ENCODE peak calls at places on chromosomes 16 and 17, in ten cellular contexts. E is body of pancreas, P is GM13977, A is ascending aorta, C is AG10803, B is epithelial cell of proximal tubule, T is PC-3, F is lower leg skin, Q is GM23338, X is gastrocnemius medialis. O is an unnamed sample.

GRCh38 chr16:65406076-65406475 is 284.2 kb upstream of the CDH11 start:
- DNase-seq in C (peak), T (no peak), E (no peak), F (no peak), P (no peak), Q (no peak), B (no peak), A (no peak), X (no peak), O (no peak)

GRCh38 chr17:7835818-7836595 is 2.0 kb downstream of the KDM6B start:
- DNase-seq in F (no peak), B (no peak), Q (peak), C (peak), E (peak), A (no peak), T (peak), P (peak), X (peak), O (no peak)

GRCh38 chr16:53257001-53257400 is 177.3 kb upstream of the RBL2 start:
- DNase-seq in E (no peak), B (no peak), A (no peak), X (no peak), C (peak), Q (peak), T (peak), P (no peak), F (no peak), O (no peak)

GRCh38 chr16:68711421-68712139 is 25.5 kb upstream of the CDH1 start:
- DNase-seq in X (no peak), E (no peak), P (no peak), F (no peak), Q (no peak), T (no peak), A (no peak), B (no peak), C (no peak), O (no peak)

GRCh38 chr17:8073627-8074485 is 13.7 kb downstream of the ALOX12B start:
- DNase-seq in P (peak), A (no peak), C (peak), T (peak), F (peak), Q (peak), X (peak), B (no peak), E (peak), O (peak)

GRCh38 chr17:2087597-2088211 is 32.8 kb downstream of the HIC1 start:
- DNase-seq in P (peak), T (no peak), B (no peak), Q (no peak), F (no peak), X (no peak), A (no peak), E (no peak), C (no peak), O (peak)

GRCh38 chr17:1644493-1645206 is 882 bp downstream of the SCARF1 start:
- DNase-seq in B (no peak), C (peak), T (peak), Q (no peak), F (no peak), P (peak), A (no peak), E (no peak), X (no peak), O (no peak)

GRCh38 chr17:42051013-42051400 is 606 bp upstream of the C17orf113 start:
- DNase-seq in Q (no peak), E (no peak), T (no peak), P (no peak), B (no peak), A (no peak), C (no peak), X (no peak), F (no peak), O (no peak)

GRCh38 chr16:27127293-27127692 is 60.6 kb downstream of the C16orf82 start:
- DNase-seq in A (no peak), T (no peak), P (no peak), E (no peak), C (peak), B (no peak), Q (no peak), F (no peak), X (no peak), O (no peak)

GRCh38 chr16:83733301-83733700 is 74.5 kb upstream of the HSBP1 start:
- DNase-seq in C (no peak), E (peak), X (no peak), B (no peak), A (no peak), T (no peak), P (no peak), F (no peak), Q (no peak), O (no peak)

GRCh38 chr16:59859606-59860402 is 1125.7 kb upstream of the GOT2 start:
- DNase-seq in P (no peak), E (no peak), F (no peak), C (peak), Q (no peak), X (no peak), T (no peak), B (no peak), A (no peak), O (no peak)

GRCh38 chr17:4497101-4497824 is 1.4 kb upstream of the SPNS2 start:
- DNase-seq in B (peak), F (no peak), A (peak), E (no peak), X (no peak), T (peak), P (peak), C (peak), Q (no peak), O (peak)

GRCh38 chr17:66829883-66830282 is 5.0 kb upstream of the CACNG5 start:
- DNase-seq in B (no peak), E (no peak), F (no peak), X (no peak), Q (peak), T (no peak), C (no peak), A (no peak), P (no peak), O (no peak)

GRCh38 chr16:82629441-82630027 is 2.8 kb downstream of the CDH13 start:
- DNase-seq in T (peak), A (no peak), E (no peak), Q (peak), X (no peak), F (peak), P (no peak), B (no peak), C (peak), O (no peak)

GRCh38 chr16:23060458-23061320 is 88.6 kb downstream of the USP31 start:
- DNase-seq in T (peak), P (peak), F (peak), X (peak), Q (peak), B (peak), C (peak), E (peak), A (no peak), O (peak)

GRCh38 chr16:28218109-28218508 is 6.3 kb upstream of the XPO6 start:
- DNase-seq in C (peak), F (no peak), Q (peak), X (no peak), P (peak), E (no peak), A (no peak), T (peak), B (no peak), O (peak)

GRCh38 chr16:58123896-58124600 is 5.1 kb downstream of the CFAP20 start:
- DNase-seq in A (no peak), T (no peak), C (peak), B (no peak), E (no peak), Q (no peak), X (no peak), F (no peak), P (no peak), O (no peak)

GRCh38 chr17:1422907-1423306 is 22.9 kb upstream of the YWHAE start:
- DNase-seq in P (no peak), C (peak), B (peak), E (no peak), T (peak), X (peak), A (no peak), Q (no peak), F (no peak), O (no peak)

GRCh38 chr17:7173687-7174602 is 5.2 kb downstream of the ASGR1 start:
- DNase-seq in E (peak), T (no peak), A (no peak), X (peak), B (no peak), F (peak), P (peak), Q (peak), C (no peak), O (no peak)

GRCh38 chr17:49456172-49456965 is 38.7 kb upstream of the NGFR start:
- DNase-seq in B (no peak), Q (no peak), A (no peak), T (peak), C (peak), F (no peak), X (no peak), E (no peak), P (no peak), O (no peak)

GRCh38 chr17:68423251-68423650 is 34.0 kb downstream of the WIPI1 start:
- DNase-seq in X (no peak), Q (no peak), E (no peak), C (no peak), B (no peak), A (no peak), T (no peak), F (peak), P (no peak), O (no peak)

GRCh38 chr16:71843517-71844031 is 2.2 kb upstream of the ATXN1L start:
- DNase-seq in B (no peak), X (no peak), Q (no peak), F (no peak), C (no peak), T (no peak), P (no peak), E (no peak), A (no peak), O (no peak)

GRCh38 chr17:39676198-39676819 is 8.1 kb downstream of the PNMT start:
- DNase-seq in E (peak), C (no peak), T (no peak), P (no peak), A (peak), Q (no peak), B (no peak), F (no peak), X (peak), O (peak)

GRCh38 chr16:65700599-65700998 is 578.7 kb upstream of the CDH11 start:
- DNase-seq in A (no peak), P (no peak), F (no peak), E (no peak), X (no peak), T (no peak), B (no peak), Q (no peak), C (peak), O (no peak)

GRCh38 chr17:20787281-20787680 is 207.8 kb downstream of the CDRT15L2 start:
- DNase-seq in X (no peak), Q (no peak), F (no peak), B (no peak), C (no peak), A (no peak), T (no peak), E (no peak), P (no peak), O (no peak)

GRCh38 chr17:63476857-63477470 is at the start of gene ACE:
- DNase-seq in X (no peak), C (no peak), F (no peak), A (no peak), B (no peak), P (peak), E (peak), T (peak), Q (peak), O (peak)

GRCh38 chr16:59697236-59697635 is 963.1 kb upstream of the GOT2 start:
- DNase-seq in C (peak), X (no peak), T (no peak), F (no peak), B (no peak), P (no peak), A (no peak), E (no peak), Q (no peak), O (no peak)

GRCh38 chr16:85306071-85306792 is 194.0 kb upstream of the CIBAR2 start:
- DNase-seq in P (peak), B (peak), X (peak), E (peak), A (peak), F (peak), T (peak), C (peak), Q (no peak), O (peak)

DNA sequence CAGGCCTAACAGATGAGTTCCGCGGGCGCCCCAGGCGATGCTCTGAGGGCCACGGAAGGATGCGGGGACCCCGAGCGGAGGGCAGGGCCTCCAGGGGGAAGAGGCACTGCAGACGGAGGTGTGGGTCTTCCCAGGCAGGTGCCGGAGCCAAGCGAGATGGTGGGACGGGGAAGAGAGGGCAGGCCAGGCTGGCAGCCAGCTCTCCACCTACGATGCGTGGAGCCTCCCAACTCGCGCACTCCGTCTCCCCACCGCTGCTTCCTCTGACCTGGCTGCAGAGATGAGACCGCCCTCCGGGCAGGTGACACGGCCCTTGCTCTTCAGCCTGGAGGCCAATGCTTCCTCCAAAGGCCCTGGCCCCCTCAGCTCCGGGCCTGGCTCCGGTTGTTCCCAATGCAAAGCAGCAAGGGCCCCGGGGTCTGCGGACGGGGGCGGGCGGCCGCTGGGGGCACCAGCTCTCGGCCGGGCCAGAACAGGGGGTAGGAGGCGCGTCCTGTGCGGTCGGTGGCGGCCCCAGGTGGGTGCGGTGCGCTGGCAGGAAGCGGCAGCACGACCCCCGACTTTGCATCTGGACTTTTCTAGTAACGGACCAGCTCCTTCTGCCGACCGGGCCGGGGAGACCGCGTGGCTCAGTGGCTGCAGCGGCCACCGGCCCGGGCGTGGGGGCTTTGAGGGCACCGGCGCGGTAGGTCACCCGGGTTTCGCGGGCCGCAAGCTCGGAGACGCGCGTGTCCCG is 1.5 kb upstream of the SOX8 start:
- DNase-seq in B (no peak), C (no peak), E (no peak), X (no peak), T (no peak), P (no peak), F (no peak), A (no peak), Q (peak), O (peak)
- TF ChIP-seq CTCF in B (no peak), C (no peak), E (no peak), X (no peak), T (no peak), P (no peak), F (no peak), A (no peak), Q (no peak), O (peak)

GRCh38 chr17:71986886-71987285 is 133.9 kb upstream of the SOX9 start:
- DNase-seq in Q (no peak), X (no peak), A (no peak), F (no peak), P (no peak), T (peak), B (no peak), C (no peak), E (no peak), O (no peak)
- TF ChIP-seq CTCF in Q (no peak), X (no peak), A (no peak), F (no peak), P (no peak), T (no peak), B (no peak), C (no peak), E (no peak), O (no peak)

DNA sequence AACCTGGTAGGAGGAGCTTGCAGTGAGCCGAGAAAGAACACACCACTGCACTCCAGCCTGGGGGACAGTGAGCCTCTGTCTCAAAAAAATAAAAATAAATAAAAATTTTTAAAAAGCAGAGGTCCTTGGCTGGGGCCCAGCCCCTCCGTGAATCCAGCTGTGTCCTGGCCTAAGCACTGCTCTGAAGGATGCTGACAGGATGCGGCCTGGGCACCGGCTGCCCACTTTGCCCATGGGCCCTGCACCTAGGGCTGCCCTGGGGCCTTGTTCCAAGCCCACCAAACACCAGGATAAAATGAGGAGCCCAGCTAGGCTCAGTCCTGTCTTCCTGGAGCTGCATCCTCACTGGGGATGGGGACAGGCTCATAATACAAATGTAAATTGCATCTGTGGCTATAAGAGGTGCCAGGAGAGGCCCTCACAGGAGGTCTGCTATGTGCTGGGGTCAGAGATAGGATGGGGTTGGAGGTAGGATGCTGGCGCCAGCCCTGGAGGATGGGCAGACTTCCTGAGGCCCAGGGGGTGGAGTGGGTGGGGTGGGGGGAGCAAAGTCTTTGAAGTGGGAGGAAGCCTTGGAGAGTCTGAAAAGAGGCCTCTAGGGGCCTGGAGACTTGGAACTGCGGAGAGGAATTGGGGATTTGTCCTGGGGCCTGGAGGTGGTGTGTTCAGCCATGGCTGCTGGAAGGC is 6.2 kb downstream of the C16orf89 start:
- DNase-seq in P (no peak), A (no peak), E (no peak), C (no peak), F (no peak), T (no peak), X (no peak), B (no peak), Q (peak), O (no peak)
- TF ChIP-seq CTCF in P (no peak), A (no peak), E (no peak), C (no peak), F (no peak), T (no peak), X (no peak), B (no peak), Q (no peak), O (no peak)

GRCh38 chr17:80203448-80204092 is 16.6 kb downstream of the SGSH start:
- DNase-seq in F (no peak), X (no peak), E (no peak), A (no peak), C (no peak), Q (no peak), P (no peak), B (no peak), T (no peak), O (peak)
- TF ChIP-seq CTCF in F (no peak), X (no peak), E (no peak), A (no peak), C (no peak), Q (no peak), P (no peak), B (no peak), T (peak), O (peak)

GRCh38 chr16:49150341-49150740 is 131.3 kb downstream of the CBLN1 start:
- DNase-seq in P (no peak), C (no peak), E (no peak), X (no peak), B (no peak), F (no peak), A (no peak), Q (no peak), T (no peak), O (peak)
- TF ChIP-seq CTCF in P (no peak), C (no peak), E (no peak), X (no peak), B (no peak), F (no peak), A (no peak), Q (no peak), T (no peak), O (no peak)

DNA sequence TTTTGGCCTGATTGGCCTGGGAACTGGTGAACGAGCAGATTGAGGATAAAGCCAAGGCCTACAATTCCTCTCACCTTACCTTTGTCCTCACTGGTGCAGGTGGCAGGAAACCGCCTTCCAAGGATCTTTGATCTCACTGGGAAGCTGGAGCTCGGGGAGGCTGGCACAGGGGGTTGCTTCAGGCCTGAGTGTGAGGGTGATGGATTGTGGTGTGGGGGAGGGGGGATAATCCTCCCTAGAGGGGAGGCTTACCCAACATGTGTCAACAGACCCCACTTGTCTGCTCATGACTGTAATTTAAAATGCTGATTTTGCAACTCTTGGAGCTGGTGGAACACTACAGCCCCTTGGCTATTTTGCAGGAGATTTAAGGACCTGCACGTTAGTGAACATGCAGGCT is 4.5 kb upstream of the RMI2 start:
- DNase-seq in P (no peak), X (no peak), B (no peak), E (no peak), F (no peak), C (no peak), Q (no peak), A (no peak), T (no peak), O (no peak)
- TF ChIP-seq CTCF in P (no peak), X (no peak), B (no peak), E (no peak), F (no peak), C (no peak), Q (no peak), A (no peak), T (no peak), O (no peak)

DNA sequence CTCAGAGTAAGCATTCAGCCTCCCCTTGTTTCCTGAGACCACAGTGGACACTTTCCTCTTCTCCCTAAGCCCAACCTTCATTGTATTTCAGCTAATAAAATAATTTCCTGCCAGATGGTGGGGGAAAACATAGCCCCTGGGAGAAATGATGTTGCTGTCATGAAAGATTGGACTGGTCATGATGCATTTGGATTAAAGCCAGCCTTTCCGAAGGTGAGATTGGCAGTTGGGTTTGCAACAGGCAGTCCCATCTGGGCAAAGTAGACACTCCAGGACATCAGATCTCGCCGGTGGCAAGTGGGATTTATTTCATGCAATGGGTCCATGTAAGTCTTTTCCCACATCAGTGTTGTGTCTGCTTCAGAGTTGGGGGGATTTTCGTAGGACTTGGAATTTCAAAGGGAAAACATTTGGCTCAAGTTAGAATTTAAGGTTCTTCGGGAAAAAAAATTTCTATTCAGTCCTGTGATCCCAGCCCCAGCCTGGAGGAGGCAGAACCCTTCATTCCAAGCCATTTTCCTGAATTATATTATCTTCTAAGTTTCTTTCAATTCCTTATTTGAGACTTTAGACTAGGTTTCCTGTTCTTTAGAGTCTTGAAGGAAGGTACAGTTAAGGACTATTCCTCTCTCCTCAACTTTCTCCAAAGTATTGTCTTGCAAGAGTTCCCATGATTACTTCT is 391.7 kb downstream of the XYLT1 start:
- DNase-seq in E (no peak), X (no peak), F (no peak), A (no peak), P (no peak), B (no peak), C (no peak), Q (peak), T (no peak), O (no peak)
- TF ChIP-seq CTCF in E (no peak), X (no peak), F (no peak), A (peak), P (no peak), B (no peak), C (peak), Q (peak), T (no peak), O (no peak)